ENCODE peak calls at places on chromosomes 12 and 14, in nine cellular contexts. K is NCI-H1092 treated with DMSO at 0.1 percent for 48 hours; H is renal cortical epithelial cell; C is activated T-helper 2 cell treated with anti-CD3 and anti-CD28 coated beads, Interferon-gamma antibody, Interleukin-2, Interleukin-4, amounts not matched to agents 10 μg/mL and 5 μg/mL and 100 μg/mL, durations not matched to agents 14 hours and 24 hours and 36 hours; Z is kidney tubule cell; R is stimulated activated CD8-positive, alpha-beta memory T cell treated with anti-CD3 and anti-CD28 coated beads, Interleukin-7, amount 100 ng/mL, for 24 hours; V is NCI-H774; B is posterior cingulate gyrus; J is D341Med. L is an unnamed sample.

GRCh38 chr12:31655208-31655607 is 4.3 kb upstream of the ETFBKMT start:
- DNase-seq in K (no peak), H (no peak), C (no peak), Z (no peak), R (no peak), V (no peak), B (no peak), J (no peak), L (no peak)

GRCh38 chr12:96235497-96235826 is 41.3 kb downstream of the ELK3 start:
- DNase-seq in K (no peak), H (no peak), C (no peak), Z (no peak), R (no peak), V (no peak), B (no peak), J (no peak), L (no peak)

GRCh38 chr14:100866666-100867630 is 36.6 kb downstream of the RTL1 start:
- DNase-seq in K (no peak), H (no peak), C (no peak), Z (no peak), R (no peak), V (no peak), B (peak; percentile 64), J (no peak), L (no peak)

GRCh38 chr14:54366726-54367707 is 29.8 kb upstream of the CDKN3 start:
- DNase-seq in K (peak; percentile 66), H (peak; percentile 92), C (no peak), Z (peak; percentile 88), R (no peak), V (no peak), B (no peak), J (peak; percentile 76), L (no peak)

GRCh38 chr14:21626491-21627230 is 8.1 kb downstream of the OR10G2 start:
- DNase-seq in K (no peak), H (peak; percentile 87), C (no peak), Z (peak; percentile 61), R (no peak), V (no peak), B (no peak), J (no peak), L (no peak)

GRCh38 chr12:67676624-67677023 is 28.1 kb downstream of the DYRK2 start:
- DNase-seq in K (no peak), H (no peak), C (no peak), Z (no peak), R (no peak), V (no peak), B (no peak), J (no peak), L (no peak)

GRCh38 chr14:78197088-78197487 is 26.9 kb downstream of the NRXN3 start:
- DNase-seq in K (peak; percentile 25), H (no peak), C (no peak), Z (no peak), R (no peak), V (no peak), B (no peak), J (no peak), L (no peak)

GRCh38 chr14:104929268-104930230 is 4.9 kb downstream of the PLD4 start:
- DNase-seq in K (no peak), H (no peak), C (no peak), Z (no peak), R (no peak), V (no peak), B (no peak), J (no peak), L (no peak)

GRCh38 chr14:42001436-42001835 is 394.8 kb downstream of the LRFN5 start:
- DNase-seq in K (no peak), H (no peak), C (no peak), Z (no peak), R (no peak), V (no peak), B (no peak), J (no peak), L (no peak)

GRCh38 chr12:57459750-57460400 is at the start of gene GLI1:
- DNase-seq in K (no peak), H (no peak), C (no peak), Z (no peak), R (no peak), V (no peak), B (no peak), J (peak; percentile 66), L (peak; percentile 49)

GRCh38 chr12:54368709-54369596 is 4.7 kb upstream of the GPR84 start:
- DNase-seq in K (peak; percentile 85), H (peak; percentile 73), C (peak; percentile 79), Z (peak; percentile 83), R (peak; percentile 83), V (peak; percentile 72), B (peak; percentile 89), J (peak; percentile 83), L (peak; percentile 94)